ENCODE peak calls at places on chromosome 22, in nine cellular contexts. B is neural progenitor cell; O is endothelial cell of umbilical vein; Q is NCI-H774; T is pons; N is activated naive CD8-positive, alpha-beta T cell treated with anti-CD3 and anti-CD28 coated beads, Interleukin-2, amount 50 U/mL, for 24 hours; A is M059J; M is ovary; Y is stimulated activated CD8-positive, alpha-beta memory T cell treated with anti-CD3 and anti-CD28 coated beads, Interleukin-15, amount 100 ng/mL, for 1 hour. S is an unnamed sample.

GRCh38 chr22:27132400-27132799 is 475.0 kb downstream of the MIAT start:
- DNase-seq in B (no peak), O (no peak), Q (no peak), T (no peak), N (no peak), A (no peak), M (no peak), Y (no peak), S (no peak)

GRCh38 chr22:45223304-45224117 is 17.2 kb downstream of the KIAA0930 start:
- DNase-seq in B (no peak), O (no peak), Q (no peak), T (no peak), N (no peak), A (no peak), M (no peak), Y (no peak), S (no peak)

GRCh38 chr22:29710922-29711593 is 8.7 kb upstream of the CABP7 start:
- DNase-seq in B (no peak), O (no peak), Q (peak), T (no peak), N (no peak), A (peak), M (no peak), Y (no peak), S (no peak)

GRCh38 chr22:22123118-22123959 is 121.2 kb upstream of the VPREB1 start:
- DNase-seq in B (no peak), O (no peak), Q (no peak), T (no peak), N (no peak), A (no peak), M (no peak), Y (no peak), S (no peak)

GRCh38 chr22:17777005-17777716 is 2.9 kb upstream of the BID start:
- DNase-seq in B (no peak), O (peak), Q (no peak), T (no peak), N (peak), A (no peak), M (no peak), Y (peak), S (peak)

GRCh38 chr22:46582281-46582811 is 37.8 kb upstream of the GRAMD4 start:
- DNase-seq in B (no peak), O (no peak), Q (no peak), T (no peak), N (no peak), A (no peak), M (no peak), Y (no peak), S (no peak)

GRCh38 chr22:49660794-49661781 is 166.6 kb downstream of the BRD1 start:
- DNase-seq in B (no peak), O (no peak), Q (no peak), T (no peak), N (no peak), A (no peak), M (no peak), Y (no peak), S (peak)

GRCh38 chr22:19450363-19451175 is 3.1 kb upstream of the C22orf39 start:
- DNase-seq in B (no peak), O (no peak), Q (no peak), T (no peak), N (no peak), A (no peak), M (no peak), Y (no peak), S (no peak)

GRCh38 chr22:25736378-25737011 is 5.5 kb upstream of the MYO18B start:
- DNase-seq in B (no peak), O (no peak), Q (no peak), T (no peak), N (peak), A (no peak), M (no peak), Y (no peak), S (no peak)

GRCh38 chr22:45120931-45121330 is 42.8 kb upstream of the NUP50 start:
- DNase-seq in B (no peak), O (no peak), Q (no peak), T (no peak), N (no peak), A (peak), M (no peak), Y (no peak), S (no peak)

GRCh38 chr22:19779685-19780268 is 19.2 kb downstream of the TBX1 start:
- DNase-seq in B (peak), O (no peak), Q (no peak), T (no peak), N (no peak), A (no peak), M (no peak), Y (no peak), S (no peak)

GRCh38 chr22:23847991-23848864 is 9.4 kb upstream of the DERL3 start:
- DNase-seq in B (peak), O (no peak), Q (no peak), T (no peak), N (no peak), A (no peak), M (no peak), Y (no peak), S (no peak)

GRCh38 chr22:44143596-44143995 is 37.1 kb upstream of the PARVG start:
- DNase-seq in B (no peak), O (no peak), Q (no peak), T (no peak), N (no peak), A (no peak), M (no peak), Y (no peak), S (no peak)

GRCh38 chr22:30562391-30562790 is 12.1 kb downstream of the GAL3ST1 start:
- DNase-seq in B (no peak), O (no peak), Q (no peak), T (no peak), N (no peak), A (peak), M (no peak), Y (no peak), S (no peak)

GRCh38 chr22:38878001-38878400 is 6.0 kb upstream of the CBX6 start:
- DNase-seq in B (no peak), O (no peak), Q (no peak), T (no peak), N (no peak), A (no peak), M (no peak), Y (no peak), S (no peak)

GRCh38 chr22:43876866-43877509 is 14.7 kb upstream of the SULT4A1 start:
- DNase-seq in B (no peak), O (no peak), Q (no peak), T (no peak), N (no peak), A (no peak), M (peak), Y (no peak), S (no peak)

GRCh38 chr22:44391026-44391425 is 78.3 kb upstream of the SHISAL1 start:
- DNase-seq in B (no peak), O (no peak), Q (no peak), T (no peak), N (no peak), A (no peak), M (peak), Y (no peak), S (no peak)

GRCh38 chr22:17477401-17477833 is 85.9 kb upstream of the SLC25A18 start:
- DNase-seq in B (peak), O (no peak), Q (no peak), T (no peak), N (no peak), A (no peak), M (no peak), Y (no peak), S (no peak)

GRCh38 chr22:50342651-50343540 is at the start of gene PPP6R2:
- DNase-seq in B (peak), O (peak), Q (peak), T (peak), N (peak), A (peak), M (peak), Y (peak), S (peak)

GRCh38 chr22:19961201-19961580 is 19.6 kb upstream of the TXNRD2 start:
- DNase-seq in B (no peak), O (no peak), Q (no peak), T (no peak), N (no peak), A (no peak), M (no peak), Y (no peak), S (no peak)

GRCh38 chr22:30486118-30486517 is 14.3 kb upstream of the SEC14L3 start:
- DNase-seq in B (no peak), O (no peak), Q (no peak), T (no peak), N (no peak), A (no peak), M (no peak), Y (no peak), S (no peak)

GRCh38 chr22:17706451-17706900 is 67.8 kb downstream of the BID start:
- DNase-seq in B (no peak), O (peak), Q (no peak), T (peak), N (peak), A (peak), M (no peak), Y (no peak), S (peak)

GRCh38 chr22:38706101-38706884 is 549 bp downstream of the GTPBP1 start:
- DNase-seq in B (peak), O (peak), Q (no peak), T (peak), N (peak), A (peak), M (peak), Y (no peak), S (no peak)

GRCh38 chr22:30190619-30191018 is 55.9 kb downstream of the LIF start:
- DNase-seq in B (no peak), O (no peak), Q (no peak), T (no peak), N (no peak), A (no peak), M (no peak), Y (no peak), S (no peak)

GRCh38 chr22:31491218-31491962 is 1.7 kb upstream of the EIF4ENIF1 start:
- DNase-seq in B (peak), O (no peak), Q (no peak), T (no peak), N (no peak), A (no peak), M (no peak), Y (no peak), S (no peak)

GRCh38 chr22:22060200-22061084 is 77.9 kb upstream of the TOP3B start:
- DNase-seq in B (peak), O (peak), Q (no peak), T (peak), N (peak), A (peak), M (peak), Y (no peak), S (peak)

GRCh38 chr22:30864441-30865420 is 103.8 kb downstream of the MORC2 start:
- DNase-seq in B (no peak), O (no peak), Q (no peak), T (no peak), N (no peak), A (no peak), M (peak), Y (no peak), S (no peak)

GRCh38 chr22:33789690-33790253 is 130.5 kb downstream of the LARGE1 start:
- DNase-seq in B (no peak), O (no peak), Q (no peak), T (no peak), N (no peak), A (no peak), M (no peak), Y (no peak), S (no peak)

GRCh38 chr22:19579880-19580279 is 55.7 kb upstream of the CLDN5 start:
- DNase-seq in B (no peak), O (peak), Q (no peak), T (peak), N (peak), A (no peak), M (no peak), Y (no peak), S (no peak)

GRCh38 chr22:49156662-49157285 is 670.9 kb downstream of the BRD1 start:
- DNase-seq in B (no peak), O (no peak), Q (peak), T (no peak), N (no peak), A (no peak), M (no peak), Y (no peak), S (no peak)

S was measured in GM06990.